ENCODE peak calls at places on chromosomes 7 and 10, in five cellular contexts. M is NCI-H1048, Q is GM04503, K is NCI-H1105 treated with DMSO at 0.1 percent for 48 hours, S is adipocyte. R is an unnamed sample.

GRCh38 chr7:139743967-139744767 is 33.6 kb downstream of the HIPK2 start:
- DNase-seq in K (no peak), S (no peak), M (no peak), Q (no peak), R (no peak)

GRCh38 chr10:3825244-3825643 is 40.2 kb upstream of the KLF6 start:
- DNase-seq in Q (peak), K (no peak), S (peak), M (no peak), R (peak)

GRCh38 chr10:1153805-1154351 is 97.7 kb downstream of the WDR37 start:
- DNase-seq in Q (no peak), K (no peak), M (no peak), S (no peak), R (no peak)

GRCh38 chr7:155339474-155339873 is 41.8 kb downstream of the INSIG1 start:
- DNase-seq in M (no peak), K (no peak), S (no peak), Q (no peak), R (no peak)

GRCh38 chr7:78924581-78924980 is 528.9 kb downstream of the MAGI2 start:
- DNase-seq in M (no peak), K (peak), Q (no peak), S (peak), R (peak)

GRCh38 chr10:73655257-73655989 is 406 bp downstream of the SYNPO2L start:
- DNase-seq in Q (no peak), M (no peak), S (no peak), K (no peak), R (no peak)

GRCh38 chr10:101441539-101442455 is 87.8 kb downstream of the BTRC start:
- DNase-seq in K (peak), S (peak), Q (peak), M (no peak), R (peak)

GRCh38 chr7:151392426-151392825 is 17.4 kb downstream of the WDR86 start:
- DNase-seq in Q (no peak), M (no peak), K (no peak), S (no peak), R (no peak)

GRCh38 chr10:21364196-21365114 is 161.0 kb downstream of the SKIDA1 start:
- DNase-seq in S (peak), K (no peak), M (peak), Q (peak), R (peak)

GRCh38 chr10:122474145-122474739 is 12.9 kb downstream of the HTRA1 start:
- DNase-seq in M (no peak), Q (no peak), S (no peak), K (no peak), R (no peak)

GRCh38 chr10:48450233-48450810 is 143.8 kb downstream of the MAPK8 start:
- DNase-seq in K (no peak), S (no peak), Q (no peak), M (no peak), R (no peak)

GRCh38 chr10:123470570-123470969 is 195.6 kb upstream of the GPR26 start:
- DNase-seq in Q (no peak), M (no peak), S (no peak), K (peak), R (no peak)

GRCh38 chr10:61001731-61002122 is 57.7 kb upstream of the RHOBTB1 start:
- DNase-seq in M (no peak), S (no peak), Q (no peak), K (no peak), R (no peak)

GRCh38 chr10:60186315-60187071 is 203.2 kb downstream of the ANK3 start:
- DNase-seq in M (no peak), K (no peak), Q (peak), S (no peak), R (peak)

GRCh38 chr10:58414270-58415041 is 29.2 kb downstream of the TFAM start:
- DNase-seq in K (no peak), M (no peak), Q (no peak), S (peak), R (peak)

GRCh38 chr7:32147909-32148308 is 77.7 kb upstream of the PDE1C start:
- DNase-seq in K (no peak), S (no peak), Q (no peak), M (no peak), R (no peak)

GRCh38 chr7:80830584-80831319 is 88.1 kb downstream of the SEMA3C start:
- DNase-seq in M (no peak), S (no peak), Q (no peak), K (no peak), R (peak)